ENCODE peak calls at places on chromosomes 13 and 19, in ten cellular contexts. I is fibroblast of lung, Y is fibroblast of villous mesenchyme, C is D721Med, A is A673, F is neural progenitor cell, O is tibial nerve, E is body of pancreas, D is AG09319, J is astrocyte of the spinal cord. G is an unnamed sample.

GRCh38 chr19:53068199-53068598 is 23.7 kb downstream of the ERVV-2 start:
- DNase-seq in E (no peak), D (no peak), F (no peak), O (no peak), I (no peak), J (no peak), C (no peak), A (no peak), Y (no peak), G (no peak)

GRCh38 chr19:14542721-14543328 is 13.4 kb downstream of the TECR start:
- DNase-seq in O (no peak), D (no peak), A (peak), J (no peak), I (peak), C (no peak), Y (peak), F (no peak), E (no peak), G (no peak)

GRCh38 chr13:37656247-37656940 is 57.8 kb upstream of the POSTN start:
- DNase-seq in J (peak), D (peak), F (no peak), C (no peak), E (no peak), Y (peak), I (peak), A (peak), O (no peak), G (no peak)

GRCh38 chr19:1901940-1902404 is 3.2 kb upstream of the ADAT3 start:
- DNase-seq in C (no peak), O (peak), E (no peak), Y (no peak), J (no peak), A (no peak), I (no peak), D (no peak), F (no peak), G (no peak)

GRCh38 chr19:35388277-35389054 is 17.6 kb downstream of the GPR42 start:
- DNase-seq in D (no peak), O (no peak), J (no peak), Y (no peak), I (no peak), F (no peak), E (no peak), C (no peak), A (no peak), G (no peak)

GRCh38 chr13:79405501-79405830 is 589 bp downstream of the RBM26 start:
- DNase-seq in F (no peak), J (no peak), E (no peak), D (no peak), I (no peak), C (no peak), Y (no peak), A (peak), O (peak), G (no peak)

GRCh38 chr19:14248578-14249011 is 42.6 kb upstream of the ADGRL1 start:
- DNase-seq in O (peak), C (peak), E (peak), A (peak), F (peak), D (peak), J (peak), Y (peak), I (peak), G (no peak)

GRCh38 chr13:76820759-76821158 is 65.4 kb downstream of the KCTD12 start:
- DNase-seq in O (peak), E (peak), C (no peak), I (no peak), A (no peak), D (peak), Y (peak), J (no peak), F (no peak), G (peak)

GRCh38 chr13:97429681-97430081 is 4.3 kb upstream of the RAP2A start:
- DNase-seq in F (no peak), E (no peak), C (no peak), I (peak), A (no peak), Y (peak), O (no peak), J (peak), D (no peak), G (no peak)

GRCh38 chr13:53129864-53130393 is 101.3 kb downstream of the OLFM4 start:
- DNase-seq in C (no peak), F (no peak), A (no peak), J (no peak), D (no peak), Y (no peak), O (no peak), I (no peak), E (no peak), G (no peak)

GRCh38 chr19:8569066-8569761 is 8.0 kb downstream of the MYO1F start:
- DNase-seq in D (peak), C (no peak), E (no peak), A (no peak), J (peak), I (peak), F (no peak), Y (peak), O (peak), G (peak)

GRCh38 chr13:34657716-34658115 is 284.4 kb upstream of the NBEA start:
- DNase-seq in C (no peak), I (peak), D (no peak), A (no peak), E (no peak), J (peak), O (no peak), F (no peak), Y (peak), G (no peak)

GRCh38 chr19:16584825-16585801 is 12.9 kb upstream of the SLC35E1 start:
- DNase-seq in Y (no peak), C (no peak), A (no peak), I (no peak), J (no peak), F (no peak), O (no peak), D (no peak), E (no peak), G (peak)

GRCh38 chr19:56687036-56687435 is 15.5 kb upstream of the ZNF835 start:
- DNase-seq in C (no peak), D (no peak), Y (no peak), I (no peak), A (no peak), J (no peak), O (no peak), F (no peak), E (no peak), G (no peak)

GRCh38 chr19:56690668-56691067 is 19.1 kb upstream of the ZNF835 start:
- DNase-seq in J (no peak), E (no peak), O (no peak), I (no peak), D (no peak), Y (no peak), F (no peak), C (no peak), A (no peak), G (no peak)

GRCh38 chr19:56692496-56692895 is 20.9 kb upstream of the ZNF835 start:
- DNase-seq in O (no peak), J (no peak), I (no peak), D (no peak), F (no peak), Y (no peak), E (no peak), C (no peak), A (peak), G (no peak)

DNA sequence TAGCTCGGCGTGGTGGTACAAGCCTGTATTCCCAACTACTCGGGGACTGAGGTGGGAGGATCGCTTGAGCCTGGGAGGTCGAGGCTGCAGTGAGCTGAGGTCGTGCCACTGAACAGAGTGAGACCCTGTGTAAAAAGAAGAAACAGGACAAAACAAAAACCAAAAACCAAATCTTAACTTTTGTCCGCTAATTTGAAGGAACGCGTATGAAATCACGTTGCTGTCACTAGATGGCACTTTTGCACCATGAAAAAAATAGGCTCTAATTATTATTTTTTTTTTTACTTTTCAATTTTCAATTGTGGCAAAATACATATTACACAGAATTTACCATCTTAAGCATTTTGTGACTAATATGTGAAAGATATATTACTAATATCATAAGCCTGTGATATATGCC is 17.6 kb upstream of the ZNF835 start:
- DNase-seq in F (no peak), D (no peak), Y (no peak), I (no peak), J (no peak), E (no peak), A (no peak), C (no peak), O (no peak), G (no peak)
- TF ChIP-seq CTCF in F (no peak), D (no peak), Y (no peak), I (no peak), J (no peak), E (no peak), A (peak), C (no peak), O (no peak), G (no peak)

GRCh38 chr13:93227906-93228801 is 1.5 kb downstream of the GPC6 start:
- DNase-seq in D (no peak), C (peak), O (peak), E (peak), I (peak), F (peak), A (peak), Y (peak), J (peak), G (peak)
- TF ChIP-seq CTCF in D (peak), C (peak), O (peak), E (no peak), I (peak), F (peak), A (peak), Y (peak), J (peak), G (peak)

GRCh38 chr19:19670070-19670551 is 1.5 kb downstream of the ZNF101 start:
- DNase-seq in F (peak), J (no peak), C (no peak), A (no peak), Y (no peak), O (no peak), D (no peak), E (no peak), I (no peak), G (no peak)

GRCh38 chr19:19672816-19673215 is 4.2 kb downstream of the ZNF101 start:
- DNase-seq in Y (no peak), A (no peak), I (no peak), D (no peak), O (no peak), C (no peak), E (no peak), J (no peak), F (no peak), G (no peak)

GRCh38 chr19:19662866-19663291 is 597 bp downstream of the ATP13A1 start:
- DNase-seq in E (no peak), Y (no peak), A (no peak), C (peak), J (no peak), F (no peak), O (no peak), I (no peak), D (no peak), G (no peak)

GRCh38 chr19:19663292-19664120 is at the start of gene ATP13A1:
- DNase-seq in C (peak), J (peak), Y (peak), O (peak), E (peak), D (peak), A (peak), F (peak), I (peak), G (peak)

DNA sequence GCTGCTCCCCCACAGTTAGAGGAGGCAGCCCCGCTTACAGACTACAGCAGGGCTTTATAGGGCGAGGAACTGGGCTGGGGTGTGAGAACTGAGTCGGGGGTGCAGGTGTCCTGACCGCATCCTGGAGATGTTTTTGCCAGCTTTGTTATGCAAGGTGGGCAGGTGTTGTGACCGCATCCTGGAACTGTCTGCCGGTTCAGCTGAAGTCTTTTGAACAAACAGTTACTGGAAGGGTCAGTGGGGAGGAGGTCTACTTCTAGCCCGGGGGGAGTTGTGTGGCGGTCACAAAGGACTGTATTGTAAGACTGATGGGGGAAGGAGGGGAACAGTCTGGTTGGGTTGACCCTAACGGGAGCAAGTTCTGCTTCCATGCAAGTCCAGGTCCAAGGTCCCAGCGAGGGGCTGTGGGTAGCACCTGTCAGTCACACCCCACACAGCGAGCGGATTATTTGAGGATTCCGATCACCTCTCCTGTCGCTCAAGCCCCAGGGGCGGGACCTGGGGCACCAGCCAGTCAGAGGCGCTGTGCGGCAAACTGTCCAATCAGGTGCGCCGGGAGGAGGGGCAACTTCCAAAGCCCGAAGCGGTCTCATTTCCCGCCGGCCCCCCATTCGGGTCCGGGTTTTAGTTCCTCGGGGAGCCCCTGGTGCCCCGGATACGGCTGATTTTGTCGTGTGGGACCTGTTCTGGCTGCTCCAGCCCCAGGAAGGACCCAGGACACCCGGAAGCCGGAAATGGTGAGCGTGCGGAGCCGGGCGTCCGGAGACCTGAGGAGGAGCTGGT is at the start of gene ZNF101:
- DNase-seq in D (peak), F (peak), E (peak), O (peak), I (peak), Y (peak), A (peak), J (peak), C (peak), G (peak)
- TF ChIP-seq CTCF in D (no peak), F (no peak), E (no peak), O (peak), I (no peak), Y (no peak), A (no peak), J (no peak), C (no peak), G (no peak)

DNA sequence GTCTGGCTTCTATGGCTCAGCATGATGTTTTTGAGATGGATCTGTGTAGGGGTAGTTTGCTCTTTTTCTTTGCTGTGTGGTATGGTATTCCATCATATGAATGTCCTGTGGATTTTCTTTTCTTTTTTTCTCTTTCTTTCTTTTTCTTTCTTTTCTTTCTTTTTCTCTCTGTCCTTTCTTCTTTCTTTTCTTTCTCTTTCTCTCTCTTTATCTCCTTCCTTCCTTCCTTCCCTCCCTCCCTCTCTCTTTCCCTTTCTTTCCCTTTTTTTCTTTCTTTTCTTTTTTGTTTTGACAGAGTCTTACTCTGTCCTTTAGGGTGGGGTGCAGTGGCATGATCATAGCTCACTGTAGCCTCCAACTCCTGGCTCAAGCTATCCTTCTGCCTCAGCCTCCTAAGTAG is 9.0 kb upstream of the HNRNPUL1 start:
- DNase-seq in O (no peak), C (no peak), A (no peak), E (no peak), F (no peak), D (no peak), I (no peak), Y (no peak), J (no peak), G (no peak)
- TF ChIP-seq CTCF in O (no peak), C (no peak), A (no peak), E (no peak), F (no peak), D (no peak), I (no peak), Y (no peak), J (no peak), G (no peak)

DNA sequence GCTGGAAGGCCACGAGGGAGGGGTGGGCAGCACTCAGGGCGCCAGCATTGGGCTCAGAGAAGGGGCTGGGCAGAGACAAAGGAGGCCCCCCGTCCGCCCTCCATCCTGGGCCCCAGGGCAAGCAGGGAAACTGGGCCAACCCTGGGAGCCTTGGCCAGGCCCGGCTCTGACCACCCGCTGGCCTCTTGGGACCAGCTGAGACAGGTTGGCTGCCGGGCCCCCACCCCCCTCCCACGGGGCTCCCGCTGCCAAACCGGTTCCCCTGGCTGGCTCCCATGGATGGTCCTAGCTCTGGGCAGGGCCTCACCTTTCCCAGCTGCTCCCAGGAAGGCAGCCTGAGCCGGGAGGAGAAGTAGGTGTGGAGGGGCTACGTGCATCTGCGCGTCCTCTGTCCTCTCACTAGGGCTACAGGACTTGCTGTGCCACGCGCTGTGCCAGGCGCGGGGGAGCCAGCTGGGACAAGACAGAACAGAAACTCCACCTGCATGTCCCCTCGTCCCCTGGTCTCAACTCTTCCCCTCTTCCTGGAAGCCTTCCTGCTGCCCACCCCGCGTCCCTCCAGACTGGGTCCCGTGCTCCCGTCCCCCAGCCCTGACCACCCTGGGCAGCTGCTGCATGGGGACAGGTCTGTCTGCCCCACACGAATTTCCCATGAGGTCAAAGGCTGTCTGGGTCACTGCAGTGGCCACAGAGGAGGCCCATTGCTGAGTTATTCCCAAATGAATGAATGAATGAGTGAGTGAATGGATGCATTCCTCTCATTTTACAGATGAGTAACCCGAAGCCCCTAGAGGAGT is 29.1 kb upstream of the NCCRP1 start:
- DNase-seq in E (peak), F (no peak), D (no peak), I (no peak), O (no peak), A (no peak), Y (no peak), J (no peak), C (no peak), G (no peak)
- TF ChIP-seq CTCF in E (no peak), F (no peak), D (no peak), I (no peak), O (no peak), A (no peak), Y (no peak), J (no peak), C (no peak), G (no peak)

G was measured in suprapubic skin.